ENCODE peak calls at places on chromosomes 2 and 18, in four cellular contexts. A is GM12878, L is GM12891, P is K562. W is an unnamed sample.

GRCh38 chr2:8906208-8906607 is 68.8 kb upstream of the KIDINS220 start:
- DNase-seq in A (no peak), P (no peak), L (no peak), W (peak; percentile 15)

GRCh38 chr2:62217421-62217820 is 21.5 kb downstream of the B3GNT2 start:
- DNase-seq in L (no peak), A (no peak), P (no peak), W (no peak)

GRCh38 chr2:219687882-219688559 is 60.6 kb downstream of the SLC4A3 start:
- DNase-seq in P (no peak), L (no peak), A (no peak), W (no peak)

GRCh38 chr2:45825001-45825651 is 173.7 kb downstream of the PRKCE start:
- DNase-seq in P (no peak), L (no peak), A (no peak), W (no peak)

GRCh38 chr18:4455113-4455811 is at the start of gene DLGAP1:
- DNase-seq in L (no peak), A (no peak), P (no peak), W (no peak)

GRCh38 chr2:199810422-199811250 is 40.4 kb downstream of the FTCDNL1 start:
- DNase-seq in P (no peak), A (no peak), L (no peak), W (no peak)

GRCh38 chr18:427005-427404 is 73.5 kb downstream of the COLEC12 start:
- DNase-seq in L (no peak), P (no peak), A (no peak), W (no peak)

GRCh38 chr2:127453392-127454171 is 35.4 kb downstream of the PROC start:
- DNase-seq in P (peak; percentile 74), A (no peak), L (peak; percentile 14), W (no peak)

GRCh38 chr18:59264136-59264571 is 9.1 kb downstream of the RAX start:
- DNase-seq in L (no peak), A (no peak), P (no peak), W (no peak)

GRCh38 chr18:59266459-59266858 is 6.8 kb downstream of the RAX start:
- DNase-seq in A (no peak), L (no peak), P (no peak), W (no peak)

GRCh38 chr18:59264651-59265245 is 8.5 kb downstream of the RAX start:
- DNase-seq in A (no peak), P (no peak), L (no peak), W (no peak)

GRCh38 chr18:59266019-59266369 is 7.3 kb downstream of the RAX start:
- DNase-seq in L (no peak), P (no peak), A (no peak), W (no peak)

DNA sequence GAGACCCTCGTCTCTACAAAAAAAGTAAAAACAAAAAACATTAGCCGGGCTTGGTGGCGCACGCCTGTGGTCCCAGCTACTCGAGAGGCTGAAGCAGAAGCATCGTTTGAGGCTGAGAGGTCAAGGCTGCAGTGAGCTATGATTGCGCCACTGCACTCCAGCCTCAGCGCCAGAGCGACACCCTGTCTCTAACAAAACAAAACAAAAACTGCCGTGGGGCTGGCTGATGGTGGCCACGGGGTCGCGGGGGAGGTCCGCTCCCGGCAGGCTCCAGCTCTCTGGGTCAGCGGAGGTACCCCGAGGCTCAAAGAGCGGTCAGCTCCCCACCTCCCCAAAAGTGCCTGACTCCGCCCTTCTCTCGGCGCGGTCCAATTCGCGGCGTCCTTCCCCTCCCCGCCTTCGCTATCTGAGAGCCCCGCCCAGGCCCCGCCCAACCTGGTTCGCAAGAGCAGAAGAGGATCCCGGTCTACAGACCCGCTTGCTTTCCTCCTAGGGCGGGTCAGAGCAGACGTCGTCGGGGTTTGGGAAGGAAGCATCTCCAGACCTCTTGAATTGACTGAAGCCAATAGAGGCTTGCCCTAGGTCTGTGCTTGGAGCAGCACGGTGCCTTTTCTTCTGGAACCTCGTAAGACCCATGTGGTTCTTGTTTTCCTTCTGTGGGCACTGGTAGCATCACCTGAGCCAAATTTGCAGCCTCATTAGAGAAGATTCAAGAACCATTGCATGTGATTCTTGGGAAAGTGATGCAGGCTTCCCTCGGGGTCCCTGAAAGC is 7.8 kb downstream of the RAX start:
- DNase-seq in P (peak; percentile 64), L (peak; percentile 47), A (no peak), W (no peak)
- TF ChIP-seq SPI1 in P (no peak), L (no peak), A (no peak), W (no peak)

GRCh38 chr2:54599914-54600313 is 123.5 kb upstream of the EML6 start:
- DNase-seq in P (peak; percentile 82), L (no peak), A (no peak), W (no peak)
- TF ChIP-seq SPI1 in P (no peak), L (no peak), A (no peak), W (no peak)

GRCh38 chr18:8657873-8658521 is 47.4 kb upstream of the MTCL1 start:
- DNase-seq in A (no peak), P (no peak), L (no peak), W (no peak)

GRCh38 chr18:8656226-8656625 is 47.0 kb downstream of the RAB12 start:
- DNase-seq in A (no peak), P (no peak), L (no peak), W (no peak)

GRCh38 chr18:8657050-8657820 is 48.0 kb downstream of the RAB12 start:
- DNase-seq in A (no peak), P (no peak), L (no peak), W (no peak)

GRCh38 chr18:8658858-8659485 is 46.4 kb upstream of the MTCL1 start:
- DNase-seq in L (no peak), P (no peak), A (no peak), W (no peak)

DNA sequence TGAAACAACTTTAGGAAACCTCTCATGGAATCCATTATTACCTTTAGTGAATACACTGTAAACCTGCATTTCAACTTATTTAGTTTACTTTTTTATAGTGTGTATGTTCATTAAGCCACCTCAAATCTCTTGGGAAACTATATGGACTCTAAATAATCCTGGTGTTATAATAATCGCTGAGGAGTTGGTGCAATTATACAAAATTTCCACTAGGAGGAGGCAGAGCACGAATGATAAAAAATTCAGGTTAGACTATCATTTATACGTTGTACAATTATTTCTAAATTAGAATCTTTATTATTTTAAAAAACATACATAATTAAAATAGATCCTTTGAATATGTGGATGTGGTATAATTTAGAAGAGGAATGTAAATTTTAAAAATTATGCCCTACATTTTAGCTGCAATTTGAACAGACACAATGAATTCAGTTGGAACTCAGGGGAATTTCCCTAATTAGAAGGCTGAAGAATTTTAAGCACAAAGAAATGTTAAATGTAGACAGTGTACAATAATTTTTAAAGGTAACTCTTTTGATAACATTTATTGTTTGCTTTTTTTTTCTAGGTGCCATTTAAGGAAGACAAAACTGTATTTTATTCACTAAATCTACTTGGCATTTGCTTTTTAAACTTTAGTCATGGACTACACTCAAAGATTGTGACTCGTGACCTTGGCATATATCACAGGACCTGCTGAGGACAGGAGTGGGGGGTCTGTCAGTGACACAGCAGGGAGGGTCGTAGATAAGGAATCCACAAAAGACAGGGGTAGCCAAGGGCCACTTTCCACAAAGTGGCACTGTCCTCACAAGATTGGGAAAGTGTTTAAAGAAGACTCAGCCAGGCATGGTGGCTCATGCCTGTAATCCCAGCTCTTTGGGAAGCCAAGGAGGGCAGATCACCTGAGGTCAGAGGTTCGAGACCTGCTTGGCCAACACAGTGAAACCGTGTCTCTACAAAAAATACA is 45.5 kb downstream of the RAB12 start:
- DNase-seq in L (no peak), P (peak; percentile 56), A (no peak), W (no peak)
- TF ChIP-seq SPI1 in L (no peak), P (no peak), A (no peak), W (no peak)

GRCh38 chr18:10791141-10791808 is 265.4 kb downstream of the NAPG start:
- DNase-seq in P (no peak), A (no peak), L (no peak), W (peak; percentile 55)

GRCh38 chr18:10784596-10785202 is 258.9 kb downstream of the NAPG start:
- DNase-seq in A (no peak), P (no peak), L (no peak), W (no peak)

GRCh38 chr18:10785798-10786197 is 260.0 kb downstream of the NAPG start:
- DNase-seq in P (no peak), A (no peak), L (no peak), W (no peak)

GRCh38 chr18:10783941-10784340 is 258.1 kb downstream of the NAPG start:
- DNase-seq in L (no peak), P (no peak), A (no peak), W (no peak)

GRCh38 chr18:10787293-10787901 is 261.6 kb downstream of the NAPG start:
- DNase-seq in A (peak; percentile 77), L (peak; percentile 25), P (peak; percentile 68), W (peak; percentile 94)
- TF ChIP-seq SPI1 in A (no peak), L (no peak), P (no peak), W (no peak)

DNA sequence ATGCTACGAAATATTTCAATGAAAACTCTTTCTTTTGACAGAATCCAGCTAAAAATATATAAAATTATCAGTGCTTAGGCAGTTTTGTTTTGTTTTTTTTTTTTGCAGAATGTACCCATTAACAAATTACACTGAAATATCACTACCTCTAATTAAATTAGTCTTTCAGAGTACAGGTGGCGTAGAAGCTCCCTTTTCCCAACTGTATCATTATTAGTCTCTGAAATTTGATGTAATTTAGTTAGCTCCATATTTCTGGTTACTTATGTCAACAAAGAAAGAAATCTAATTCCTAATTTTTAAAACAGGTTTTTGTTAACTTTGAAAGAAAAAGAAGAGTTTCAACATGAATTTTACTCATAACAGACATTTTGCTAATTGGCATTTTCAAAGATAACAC is 149.2 kb downstream of the CDH2 start:
- DNase-seq in A (no peak), P (no peak), L (no peak), W (no peak)
- TF ChIP-seq SPI1 in A (no peak), P (no peak), L (no peak), W (no peak)

DNA sequence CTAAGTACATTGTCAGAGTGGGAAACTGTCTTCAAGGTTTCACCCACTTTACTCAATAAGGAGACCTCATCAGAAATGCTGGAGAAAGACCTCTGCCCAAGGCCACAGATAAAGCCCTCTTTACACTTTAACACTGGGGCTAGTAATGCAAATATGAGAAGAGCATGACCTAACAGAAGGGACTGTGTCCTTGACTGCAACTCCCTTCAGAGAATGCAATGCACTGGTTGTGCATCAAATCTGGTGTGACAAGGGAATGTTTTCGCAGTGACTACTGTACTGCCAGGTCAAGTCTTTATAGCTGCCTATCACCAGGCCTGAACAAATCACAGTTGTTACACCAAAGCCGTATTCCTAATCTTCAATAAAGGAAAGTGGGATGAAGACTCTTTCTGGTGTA is 28.6 kb downstream of the CDH19 start:
- DNase-seq in A (no peak), L (no peak), P (no peak), W (no peak)
- TF ChIP-seq SPI1 in A (no peak), L (no peak), P (no peak), W (no peak)

DNA sequence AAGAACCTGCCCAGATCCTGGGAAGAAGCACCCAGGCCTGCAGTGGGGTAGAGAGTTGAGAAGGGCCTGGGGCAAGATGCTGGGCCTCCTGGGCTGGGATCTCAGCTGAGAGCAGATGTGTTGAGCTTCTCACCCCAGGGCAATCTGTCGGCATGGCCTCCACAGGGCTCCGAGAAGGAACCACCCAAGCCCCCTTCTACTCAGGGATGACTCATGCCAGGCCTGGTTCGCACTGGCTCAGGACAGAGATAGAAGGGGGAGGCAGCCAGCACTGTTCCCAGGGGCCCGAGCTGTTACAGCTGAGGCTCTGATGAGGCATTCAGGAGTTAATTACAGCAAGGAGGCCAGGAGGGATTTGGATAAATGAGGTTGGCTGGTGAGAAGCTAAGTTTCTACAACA is 62.5 kb downstream of the CENPO start:
- DNase-seq in A (no peak), L (no peak), P (no peak), W (no peak)
- TF ChIP-seq SPI1 in A (no peak), L (no peak), P (no peak), W (no peak)